ENCODE peak calls at places on chromosomes 5 and 9, in eight cellular contexts. G, Q, U, H, F, W, S and X are unnamed samples.

GRCh38 chr5:108418172-108418571 is 36.3 kb upstream of the FBXL17 start:
- DNase-seq in S (no peak), Q (no peak), W (no peak), U (no peak), G (peak), H (no peak), F (no peak), X (peak)

GRCh38 chr5:33793836-33794549 is 97.8 kb downstream of the ADAMTS12 start:
- DNase-seq in U (no peak), Q (no peak), F (no peak), H (no peak), S (no peak), G (peak), W (no peak), X (no peak)

GRCh38 chr5:107418902-107419301 is 251.8 kb downstream of the EFNA5 start:
- DNase-seq in F (no peak), U (no peak), G (no peak), H (no peak), S (no peak), W (no peak), Q (no peak), X (no peak)

GRCh38 chr9:126293522-126293889 is 33.1 kb upstream of the MVB12B start:
- DNase-seq in W (peak), H (peak), G (no peak), F (no peak), U (peak), Q (no peak), S (no peak), X (no peak)

GRCh38 chr5:34411470-34412346 is 244.4 kb upstream of the RAI14 start:
- DNase-seq in U (no peak), H (no peak), W (peak), S (no peak), Q (no peak), G (peak), F (no peak), X (no peak)

GRCh38 chr5:179766021-179766725 is 27.6 kb upstream of the LTC4S start:
- DNase-seq in F (no peak), Q (no peak), W (no peak), H (peak), G (peak), S (no peak), U (no peak), X (no peak)

GRCh38 chr9:122193651-122194050 is 33.9 kb downstream of the MORN5 start:
- DNase-seq in F (no peak), S (no peak), W (no peak), G (no peak), U (no peak), Q (no peak), H (peak), X (no peak)

GRCh38 chr5:16964821-16965220 is 28.7 kb upstream of the MYO10 start:
- DNase-seq in U (no peak), W (no peak), F (no peak), Q (no peak), G (peak), S (no peak), H (no peak), X (no peak)

GRCh38 chr9:107213080-107213479 is 70.0 kb upstream of the RAD23B start:
- DNase-seq in F (peak), G (no peak), Q (no peak), H (no peak), W (no peak), S (no peak), U (no peak), X (no peak)

GRCh38 chr5:126995039-126995438 is 35.3 kb downstream of the MARCHF3 start:
- DNase-seq in U (no peak), G (no peak), W (no peak), F (no peak), S (no peak), Q (no peak), H (no peak), X (no peak)

GRCh38 chr5:75640826-75641225 is 29.6 kb downstream of the ANKDD1B start:
- DNase-seq in W (no peak), Q (no peak), G (peak), S (no peak), F (no peak), H (no peak), U (no peak), X (no peak)

GRCh38 chr9:87497604-87498045 is at the start of gene DAPK1:
- DNase-seq in F (peak), G (peak), Q (no peak), S (peak), U (peak), H (no peak), W (peak), X (peak)

GRCh38 chr9:5643005-5643624 is 14.2 kb downstream of the RIC1 start:
- DNase-seq in Q (no peak), S (no peak), F (no peak), H (no peak), G (no peak), W (no peak), U (no peak), X (no peak)

GRCh38 chr5:180119031-180119885 is 47.7 kb upstream of the RNF130 start:
- DNase-seq in G (no peak), F (peak), W (no peak), S (no peak), Q (no peak), H (no peak), U (no peak), X (peak)

GRCh38 chr9:1962588-1963134 is 52.5 kb upstream of the SMARCA2 start:
- DNase-seq in Q (no peak), W (no peak), F (no peak), G (no peak), H (no peak), S (no peak), U (no peak), X (no peak)

GRCh38 chr5:129746884-129747283 is 1.0 kb upstream of the MINAR2 start:
- DNase-seq in F (no peak), Q (no peak), U (no peak), H (no peak), S (no peak), W (no peak), G (no peak), X (no peak)